ENCODE peak calls at places on chromosomes 13 and 19, in six cellular contexts. N is H1, O is cardiac muscle cell, L is Peyer's patch, G is ascending aorta, R is heart left ventricle. B is an unnamed sample.

GRCh38 chr13:23679214-23679613 is 109.0 kb downstream of the TNFRSF19 start:
- DNase-seq in N (no peak), O (peak), L (no peak), G (no peak), R (no peak), B (no peak)

GRCh38 chr13:84574851-84575250 is 692.6 kb upstream of the SLITRK1 start:
- DNase-seq in N (no peak), O (peak), L (no peak), G (no peak), R (no peak), B (no peak)

GRCh38 chr13:93226623-93227279 is at the start of gene GPC6:
- DNase-seq in N (no peak), O (peak), L (no peak), G (peak), R (no peak), B (no peak)

GRCh38 chr19:8610041-8610927 is at the start of gene ADAMTS10:
- DNase-seq in N (peak), O (peak), L (no peak), G (peak), R (peak), B (no peak)

GRCh38 chr13:72567566-72567965 is 159.9 kb downstream of the MZT1 start:
- DNase-seq in N (no peak), O (no peak), L (no peak), G (no peak), R (no peak), B (no peak)

GRCh38 chr19:45444318-45445041 is 20.8 kb upstream of the ERCC1 start:
- DNase-seq in N (peak), O (peak), L (peak), G (peak), R (peak), B (peak)

GRCh38 chr19:31167695-31168094 is 181.5 kb downstream of the TSHZ3 start:
- DNase-seq in N (no peak), O (no peak), L (no peak), G (no peak), R (no peak), B (no peak)

GRCh38 chr19:35138305-35138799 is 272 bp upstream of the FXYD1 start:
- DNase-seq in N (no peak), O (peak), L (no peak), G (no peak), R (peak), B (no peak)

GRCh38 chr19:47471381-47471732 is 336 bp downstream of the SLC8A2 start:
- DNase-seq in N (no peak), O (no peak), L (no peak), G (no peak), R (no peak), B (no peak)

GRCh38 chr19:39645800-39646411 is 9.8 kb upstream of the LGALS16 start:
- DNase-seq in N (peak), O (peak), L (no peak), G (no peak), R (no peak), B (no peak)

GRCh38 chr19:588093-588742 is 1.5 kb upstream of the HCN2 start:
- DNase-seq in N (peak), O (peak), L (peak), G (no peak), R (peak), B (peak)

GRCh38 chr13:40190656-40191100 is 475.8 kb downstream of the FOXO1 start:
- DNase-seq in N (no peak), O (peak), L (no peak), G (peak), R (peak), B (no peak)

GRCh38 chr19:39154626-39155100 is 29.1 kb downstream of the PAK4 start:
- DNase-seq in N (no peak), O (peak), L (peak), G (no peak), R (no peak), B (peak)

GRCh38 chr13:41658057-41658642 is 200.8 kb downstream of the RGCC start:
- DNase-seq in N (no peak), O (peak), L (no peak), G (no peak), R (no peak), B (no peak)

DNA sequence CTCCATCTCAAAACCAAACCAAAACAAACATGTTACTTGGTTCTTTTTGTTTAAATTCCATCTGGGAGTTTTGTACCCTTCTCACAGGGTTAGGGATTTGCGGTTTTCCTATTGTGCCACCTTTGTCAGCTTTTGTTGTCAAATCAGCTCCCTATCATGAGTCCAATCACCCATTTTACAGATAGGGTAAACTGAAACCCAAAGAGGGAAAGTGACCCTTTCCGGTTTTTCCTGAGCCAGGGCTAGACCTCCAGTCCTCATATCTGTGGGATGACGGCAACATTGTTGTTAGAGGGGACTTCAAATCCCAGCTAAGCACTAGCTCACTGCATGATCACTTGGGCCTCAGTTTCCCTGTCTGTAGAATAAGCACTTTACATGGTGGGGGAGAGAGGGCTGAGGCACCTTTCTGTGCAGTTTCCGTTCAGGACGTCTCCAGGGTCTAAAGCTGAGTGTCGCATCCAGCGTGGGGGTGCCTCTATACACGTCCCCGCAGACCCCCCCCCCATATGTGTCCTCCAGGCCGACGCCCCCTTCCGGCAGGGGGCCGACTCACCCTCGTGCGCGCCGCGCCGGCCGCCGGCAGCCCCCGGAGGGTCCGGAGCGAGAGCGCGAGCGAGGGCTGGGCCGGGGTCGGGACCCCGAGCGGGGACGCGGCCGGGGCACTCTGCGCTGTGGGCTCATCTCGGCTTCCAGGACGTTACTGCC is 3.9 kb downstream of the CCDC194 start:
- DNase-seq in N (no peak), O (no peak), L (no peak), G (no peak), R (no peak), B (no peak)
- H3K4me3 ChIP-seq in N (peak), O (peak), L (peak), G (peak), R (peak), B (peak)

GRCh38 chr13:26601669-26602068 is 44.2 kb downstream of the WASF3 start:
- DNase-seq in N (no peak), O (peak), L (no peak), G (no peak), R (no peak), B (no peak)
- TF ChIP-seq CTCF in N (peak), O (no peak), L (no peak), G (no peak), R (peak), B (no peak)

GRCh38 chr13:97192166-97192565 is 30.0 kb upstream of the MBNL2 start:
- DNase-seq in N (no peak), O (no peak), L (no peak), G (no peak), R (no peak), B (no peak)

GRCh38 chr13:97189943-97190342 is 32.2 kb upstream of the MBNL2 start:
- DNase-seq in N (no peak), O (no peak), L (no peak), G (no peak), R (no peak), B (no peak)

GRCh38 chr13:97191143-97191542 is 31.0 kb upstream of the MBNL2 start:
- DNase-seq in N (no peak), O (no peak), L (peak), G (no peak), R (no peak), B (no peak)

GRCh38 chr13:97193577-97193976 is 28.6 kb upstream of the MBNL2 start:
- DNase-seq in N (no peak), O (no peak), L (no peak), G (no peak), R (no peak), B (no peak)

DNA sequence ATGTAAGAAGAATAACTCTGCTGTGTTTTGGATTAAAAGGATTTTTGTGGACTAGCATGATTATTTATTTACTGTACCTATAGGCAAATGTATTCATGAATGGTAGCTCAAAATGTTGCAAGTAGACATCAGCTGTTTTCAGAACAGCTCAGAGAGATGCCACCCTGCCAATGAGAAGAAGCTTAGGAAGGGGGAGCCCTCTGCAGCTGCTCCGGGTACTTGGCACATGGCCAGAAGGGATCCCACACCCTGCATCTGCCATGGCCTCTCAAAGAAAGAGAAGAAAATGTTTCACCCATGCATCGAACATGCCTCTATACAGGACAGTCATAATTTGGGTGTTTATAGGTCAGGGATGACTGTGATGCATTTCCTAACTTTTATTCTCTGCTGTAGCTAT is 30.5 kb upstream of the MBNL2 start:
- DNase-seq in N (no peak), O (no peak), L (no peak), G (no peak), R (no peak), B (no peak)
- H3K4me3 ChIP-seq in N (no peak), O (no peak), L (no peak), G (no peak), R (no peak), B (no peak)

DNA sequence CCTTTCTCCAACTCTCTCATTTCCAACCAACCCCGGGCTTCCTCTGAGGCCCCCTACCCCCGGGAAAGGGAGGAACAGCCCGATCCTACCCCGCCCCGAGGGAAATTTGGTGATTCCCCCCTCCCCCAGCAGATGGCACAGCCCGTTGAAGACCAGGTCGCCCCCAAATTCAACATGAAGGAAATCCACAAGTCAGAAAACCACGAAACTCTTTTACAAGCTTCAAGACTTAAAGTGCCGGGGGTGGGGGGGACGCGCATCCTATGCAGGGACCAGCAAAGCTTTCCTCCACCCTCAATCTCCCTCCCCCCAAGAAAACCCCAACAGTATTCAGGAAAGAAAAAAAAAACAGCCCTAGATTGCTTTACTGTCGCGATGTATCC is 1.8 kb downstream of the TCF3 start:
- DNase-seq in N (no peak), O (peak), L (no peak), G (no peak), R (no peak), B (no peak)
- TF ChIP-seq CTCF in N (no peak), O (no peak), L (no peak), G (no peak), R (no peak), B (no peak)

DNA sequence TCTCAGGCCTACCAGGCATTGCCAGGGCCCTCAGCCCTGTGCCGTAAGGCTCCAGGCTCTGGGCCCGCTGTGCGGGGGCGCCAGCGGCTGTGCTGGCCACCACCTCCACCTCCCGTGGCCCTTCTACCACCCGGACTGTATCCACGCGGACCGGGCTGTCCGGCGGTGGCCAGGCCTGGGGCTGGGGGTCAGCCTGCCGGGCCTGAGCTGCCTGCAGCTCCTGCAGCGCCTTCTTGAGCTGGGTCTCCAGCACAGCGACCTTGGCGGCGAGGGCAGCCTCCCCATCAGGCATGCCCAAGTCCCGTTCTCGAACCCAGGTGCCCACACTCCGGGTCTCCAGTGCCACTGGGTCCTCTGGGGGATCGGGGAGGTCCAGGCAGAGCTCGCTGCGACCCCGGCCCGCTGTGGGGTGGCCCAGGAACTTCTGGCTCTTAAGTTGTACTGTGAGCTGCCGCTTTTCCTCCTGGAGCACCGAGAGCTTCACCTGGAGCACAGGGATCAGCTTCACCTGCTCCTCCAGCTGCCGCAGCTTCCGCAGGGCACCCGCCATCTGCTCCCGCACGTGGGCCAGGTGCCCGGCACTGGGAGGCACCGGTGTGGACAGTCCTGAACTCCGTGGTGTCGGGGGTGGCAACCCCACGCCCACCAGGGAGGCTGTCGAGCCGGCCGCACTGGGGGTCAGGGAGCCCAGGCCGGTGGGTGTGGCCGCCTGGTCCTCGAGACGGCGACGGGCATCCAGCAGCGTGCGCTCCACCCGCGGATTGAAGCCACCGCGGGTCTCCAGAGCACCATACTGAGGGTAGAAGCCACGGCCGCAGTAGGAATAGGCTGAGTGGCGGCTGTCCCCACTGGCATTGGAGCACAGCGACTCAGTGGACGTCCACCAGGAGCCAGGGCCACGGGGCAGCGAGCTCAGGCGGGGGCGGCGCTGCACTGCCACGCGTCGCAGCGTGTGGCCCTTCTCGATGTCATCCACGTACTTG is 4.1 kb downstream of the KANK2 start:
- DNase-seq in N (no peak), O (no peak), L (no peak), G (no peak), R (no peak), B (no peak)
- H3K4me3 ChIP-seq in N (no peak), O (no peak), L (peak), G (peak), R (no peak), B (no peak)

DNA sequence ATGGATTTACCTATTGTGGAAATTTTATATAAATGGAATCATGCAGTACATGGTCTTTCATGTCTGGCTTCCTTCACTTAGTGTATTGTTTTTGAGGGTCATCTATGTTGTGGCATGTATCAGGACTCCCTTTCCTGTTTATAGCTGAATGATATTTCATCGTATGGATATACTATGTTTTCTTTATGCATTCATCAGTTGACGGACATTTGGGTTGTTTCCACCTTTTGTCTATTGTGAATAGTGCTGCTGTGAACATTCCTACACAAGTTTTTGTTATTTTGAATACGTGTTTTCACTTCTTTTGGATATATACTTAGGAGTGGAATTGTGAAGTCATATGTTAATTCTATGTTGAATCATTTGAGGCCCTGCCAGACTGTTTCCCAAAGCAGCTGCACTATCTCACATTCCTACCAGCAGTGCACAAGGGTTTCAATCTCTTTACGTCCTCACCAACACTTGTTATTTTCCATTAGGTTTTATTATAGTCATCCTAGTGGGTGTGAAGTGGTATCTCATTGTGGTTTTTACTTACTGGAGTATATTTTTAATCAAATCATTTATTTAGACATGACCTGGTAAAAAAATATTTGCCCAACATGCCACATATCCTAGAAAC is 262.7 kb downstream of the DLEU7 start:
- DNase-seq in N (no peak), O (peak), L (no peak), G (no peak), R (no peak), B (no peak)
- TF ChIP-seq CTCF in N (no peak), O (peak), L (no peak), G (no peak), R (no peak), B (no peak)

GRCh38 chr19:9835507-9835949 is 410 bp downstream of the PIN1 start:
- DNase-seq in N (no peak), O (no peak), L (no peak), G (no peak), R (no peak), B (no peak)

GRCh38 chr19:9838324-9838723 is 3.2 kb downstream of the PIN1 start:
- DNase-seq in N (no peak), O (no peak), L (no peak), G (no peak), R (no peak), B (no peak)

GRCh38 chr19:9834726-9835506 is at the start of gene PIN1:
- DNase-seq in N (peak), O (peak), L (peak), G (peak), R (peak), B (peak)

GRCh38 chr19:9834302-9834725 is 804 bp upstream of the PIN1 start:
- DNase-seq in N (no peak), O (no peak), L (no peak), G (no peak), R (no peak), B (no peak)

GRCh38 chr19:9836021-9836420 is 903 bp downstream of the PIN1 start:
- DNase-seq in N (no peak), O (peak), L (no peak), G (no peak), R (no peak), B (no peak)
- H3K4me3 ChIP-seq in N (peak), O (peak), L (peak), G (peak), R (peak), B (peak)